ENCODE peak calls at places on chromosomes 5 and 9, in nine cellular contexts. O is A549, Q is HuH-7, R is upper lobe of right lung, C is SHP77, D is aorta, S is AG10803, G is HT-29, F is anterior cingulate cortex. Z is an unnamed sample.

GRCh38 chr9:130662927-130663257 is 1.5 kb upstream of the PRDM12 start:
- DNase-seq in O (no peak), Q (no peak), R (no peak), C (no peak), D (no peak), S (no peak), G (no peak), F (no peak), Z (no peak)

GRCh38 chr5:67490543-67491321 is 294.1 kb upstream of the CD180 start:
- DNase-seq in O (no peak), Q (no peak), R (peak), C (no peak), D (no peak), S (peak), G (no peak), F (no peak), Z (no peak)

GRCh38 chr5:129412731-129413130 is 47.4 kb upstream of the ADAMTS19 start:
- DNase-seq in O (no peak), Q (no peak), R (no peak), C (no peak), D (no peak), S (no peak), G (no peak), F (no peak), Z (no peak)

GRCh38 chr9:115200711-115201505 is 83.0 kb upstream of the TNC start:
- DNase-seq in O (no peak), Q (no peak), R (no peak), C (no peak), D (no peak), S (peak), G (no peak), F (no peak), Z (no peak)

GRCh38 chr5:6436715-6437340 is 11.8 kb upstream of the UBE2QL1 start:
- DNase-seq in O (no peak), Q (no peak), R (no peak), C (no peak), D (no peak), S (peak), G (no peak), F (no peak), Z (no peak)

GRCh38 chr5:28017178-28017577 is 978.8 kb upstream of the CDH9 start:
- DNase-seq in O (no peak), Q (no peak), R (no peak), C (no peak), D (no peak), S (no peak), G (no peak), F (no peak), Z (no peak)

GRCh38 chr5:89028579-89029272 is 145.7 kb upstream of the MEF2C start:
- DNase-seq in O (no peak), Q (no peak), R (no peak), C (no peak), D (no peak), S (peak), G (no peak), F (no peak), Z (no peak)

GRCh38 chr9:97557606-97558095 is 56.2 kb downstream of the TMOD1 start:
- DNase-seq in O (no peak), Q (no peak), R (peak), C (peak), D (peak), S (no peak), G (no peak), F (peak), Z (no peak)

GRCh38 chr5:13917061-13917460 is 27.4 kb downstream of the DNAH5 start:
- DNase-seq in O (no peak), Q (no peak), R (no peak), C (no peak), D (no peak), S (no peak), G (no peak), F (no peak), Z (no peak)

GRCh38 chr5:96733771-96734498 is 71.8 kb downstream of the CAST start:
- DNase-seq in O (no peak), Q (no peak), R (no peak), C (no peak), D (no peak), S (no peak), G (peak), F (no peak), Z (no peak)

GRCh38 chr9:72728031-72728770 is 206.8 kb downstream of the TMC1 start:
- DNase-seq in O (no peak), Q (no peak), R (no peak), C (no peak), D (no peak), S (no peak), G (no peak), F (no peak), Z (no peak)

GRCh38 chr9:90423661-90424193 is 218.9 kb downstream of the DIRAS2 start:
- DNase-seq in O (peak), Q (no peak), R (no peak), C (no peak), D (no peak), S (no peak), G (peak), F (no peak), Z (no peak)

GRCh38 chr5:73312146-73312871 is 136.3 kb downstream of the FOXD1 start:
- DNase-seq in O (peak), Q (no peak), R (no peak), C (no peak), D (no peak), S (peak), G (peak), F (no peak), Z (peak)

GRCh38 chr5:17228833-17229291 is 11.4 kb downstream of the BASP1 start:
- DNase-seq in O (no peak), Q (no peak), R (no peak), C (no peak), D (no peak), S (peak), G (no peak), F (no peak), Z (no peak)

GRCh38 chr9:134592018-134592818 is 49.4 kb upstream of the COL5A1 start:
- DNase-seq in O (peak), Q (no peak), R (peak), C (no peak), D (peak), S (peak), G (no peak), F (no peak), Z (no peak)

GRCh38 chr9:38362912-38363588 is 29.5 kb upstream of the ALDH1B1 start:
- DNase-seq in O (peak), Q (peak), R (no peak), C (peak), D (peak), S (peak), G (peak), F (peak), Z (peak)

GRCh38 chr5:171310816-171311697 is 2.0 kb downstream of the TLX3 start:
- DNase-seq in O (no peak), Q (no peak), R (peak), C (no peak), D (no peak), S (peak), G (no peak), F (no peak), Z (no peak)

GRCh38 chr5:38660194-38660668 is 103.8 kb upstream of the LIFR start:
- DNase-seq in O (peak), Q (peak), R (no peak), C (peak), D (no peak), S (no peak), G (peak), F (no peak), Z (no peak)

GRCh38 chr9:92720209-92720765 is 44.3 kb downstream of the BICD2 start:
- DNase-seq in O (no peak), Q (no peak), R (no peak), C (no peak), D (no peak), S (no peak), G (no peak), F (no peak), Z (peak)

GRCh38 chr5:107669543-107670027 is 1.2 kb downstream of the EFNA5 start:
- DNase-seq in O (peak), Q (no peak), R (peak), C (peak), D (peak), S (no peak), G (peak), F (peak), Z (no peak)

GRCh38 chr5:179794575-179794974 is 789 bp downstream of the LTC4S start:
- DNase-seq in O (no peak), Q (no peak), R (no peak), C (no peak), D (no peak), S (no peak), G (no peak), F (no peak), Z (no peak)

GRCh38 chr5:137462816-137463520 is 36.2 kb downstream of the SPOCK1 start:
- DNase-seq in O (no peak), Q (no peak), R (no peak), C (no peak), D (no peak), S (peak), G (no peak), F (no peak), Z (no peak)

GRCh38 chr5:81046041-81046440 is 85.9 kb downstream of the RASGRF2 start:
- DNase-seq in O (no peak), Q (no peak), R (no peak), C (no peak), D (no peak), S (no peak), G (no peak), F (no peak), Z (no peak)

GRCh38 chr5:132764051-132764450 is 13.0 kb downstream of the SEPTIN8 start:
- DNase-seq in O (no peak), Q (no peak), R (no peak), C (no peak), D (no peak), S (no peak), G (no peak), F (no peak), Z (no peak)

GRCh38 chr9:127938298-127938690 is 640 bp upstream of the DPM2 start:
- DNase-seq in O (no peak), Q (no peak), R (no peak), C (no peak), D (no peak), S (no peak), G (no peak), F (no peak), Z (no peak)

GRCh38 chr9:82538634-82539033 is 524.3 kb downstream of the RASEF start:
- DNase-seq in O (no peak), Q (no peak), R (no peak), C (no peak), D (no peak), S (no peak), G (no peak), F (no peak), Z (no peak)

GRCh38 chr5:95621839-95622629 is 2.1 kb downstream of the GPR150 start:
- DNase-seq in O (no peak), Q (no peak), R (no peak), C (no peak), D (no peak), S (no peak), G (no peak), F (no peak), Z (no peak)

GRCh38 chr5:9714187-9714586 is 84.0 kb upstream of the TAS2R1 start:
- DNase-seq in O (no peak), Q (no peak), R (no peak), C (no peak), D (no peak), S (peak), G (no peak), F (no peak), Z (no peak)

GRCh38 chr5:173163219-173163618 is 18.9 kb downstream of the BNIP1 start:
- DNase-seq in O (no peak), Q (no peak), R (no peak), C (no peak), D (no peak), S (no peak), G (no peak), F (no peak), Z (no peak)

GRCh38 chr5:139593716-139594319 is 32.7 kb downstream of the UBE2D2 start:
- DNase-seq in O (peak), Q (no peak), R (no peak), C (no peak), D (no peak), S (peak), G (no peak), F (no peak), Z (no peak)

GRCh38 chr9:124869986-124870560 is 8.1 kb downstream of the ARPC5L start:
- DNase-seq in O (no peak), Q (no peak), R (peak), C (peak), D (no peak), S (no peak), G (peak), F (no peak), Z (peak)

GRCh38 chr5:177473461-177473991 is at the start of gene DBN1:
- DNase-seq in O (peak), Q (peak), R (peak), C (peak), D (peak), S (peak), G (no peak), F (peak), Z (peak)

GRCh38 chr9:128733256-128733655 is 9.3 kb upstream of the ZDHHC12 start:
- DNase-seq in O (peak), Q (peak), R (peak), C (peak), D (no peak), S (peak), G (peak), F (peak), Z (peak)

GRCh38 chr5:143560378-143560777 is 156.9 kb upstream of the NR3C1 start:
- DNase-seq in O (no peak), Q (no peak), R (no peak), C (no peak), D (no peak), S (no peak), G (no peak), F (no peak), Z (no peak)

GRCh38 chr9:134252084-134252830 is 74.0 kb upstream of the RXRA start:
- DNase-seq in O (no peak), Q (no peak), R (no peak), C (peak), D (no peak), S (no peak), G (no peak), F (no peak), Z (no peak)

GRCh38 chr5:89313804-89314588 is 431.0 kb upstream of the MEF2C start:
- DNase-seq in O (no peak), Q (no peak), R (no peak), C (peak), D (no peak), S (peak), G (no peak), F (no peak), Z (peak)

GRCh38 chr5:142749321-142749720 is 20.9 kb upstream of the ARHGAP26 start:
- DNase-seq in O (no peak), Q (no peak), R (no peak), C (no peak), D (no peak), S (peak), G (no peak), F (no peak), Z (no peak)

GRCh38 chr9:137308102-137308619 is 6.1 kb upstream of the NRARP start:
- DNase-seq in O (peak), Q (no peak), R (peak), C (peak), D (peak), S (no peak), G (no peak), F (no peak), Z (no peak)

GRCh38 chr5:173953528-173954090 is 35.4 kb upstream of the C5orf47 start:
- DNase-seq in O (peak), Q (no peak), R (no peak), C (no peak), D (no peak), S (peak), G (no peak), F (no peak), Z (no peak)